ENCODE peak calls at places on chromosomes 2 and 18, in four cellular contexts. O is IMR-90, N is K562, D is GM12878. A is an unnamed sample. For H3K27me3, the result is how much of the 10 kb centered on the place peaks cover.

GRCh38 chr2:127675335-127676261 is at the start of gene LIMS2:
- DNase-seq in O (peak), N (no peak), D (no peak), A (no peak)

GRCh38 chr2:137826373-137827372 is 137.6 kb upstream of the HNMT start:
- DNase-seq in O (no peak), N (no peak), D (peak), A (no peak)

GRCh38 chr18:2981212-2981728 is 31.7 kb downstream of the LPIN2 start:
- DNase-seq in O (peak), N (no peak), D (no peak), A (no peak)

GRCh38 chr18:79791141-79791972 is 6.4 kb upstream of the KCNG2 start:
- DNase-seq in O (peak), N (no peak), D (no peak), A (peak)

GRCh38 chr2:204027105-204027504 is 90.5 kb downstream of the ICOS start:
- DNase-seq in O (peak), N (no peak), D (no peak), A (no peak)

GRCh38 chr2:39202639-39203369 is 41.0 kb downstream of the CDKL4 start:
- DNase-seq in O (peak), N (peak), D (no peak), A (no peak)

GRCh38 chr2:186546842-186547241 is 43.0 kb upstream of the ITGAV start:
- DNase-seq in O (peak), N (no peak), D (no peak), A (no peak)

GRCh38 chr2:74530239-74531161 is 767 bp downstream of the HTRA2 start:
- DNase-seq in O (peak), N (peak), D (peak), A (no peak)

GRCh38 chr2:96107883-96108551 is 8.4 kb downstream of the ADRA2B start:
- DNase-seq in O (no peak), N (no peak), D (no peak), A (no peak)

GRCh38 chr2:197183355-197183754 is 127.2 kb downstream of the ANKRD44 start:
- DNase-seq in O (peak), N (no peak), D (no peak), A (no peak)

GRCh38 chr18:72543362-72544055 is 633 bp downstream of the CBLN2 start:
- DNase-seq in O (no peak), N (no peak), D (no peak), A (no peak)

GRCh38 chr2:2796207-2796606 is 465.1 kb upstream of the MYT1L start:
- DNase-seq in O (no peak), N (no peak), D (no peak), A (no peak)

GRCh38 chr18:39667905-39668304 is 2102.3 kb upstream of the CELF4 start:
- DNase-seq in O (peak), N (no peak), D (no peak), A (no peak)

GRCh38 chr2:11421863-11422490 is 44.0 kb downstream of the E2F6 start:
- DNase-seq in O (no peak), N (no peak), D (no peak), A (peak)

GRCh38 chr2:70103531-70104061 is 16.3 kb downstream of the PCBP1 start:
- DNase-seq in O (no peak), N (no peak), D (no peak), A (no peak)

GRCh38 chr2:71831208-71831577 is 316.5 kb downstream of the CYP26B1 start:
- DNase-seq in O (peak), N (no peak), D (no peak), A (no peak)

GRCh38 chr2:239948100-239948881 is 76.9 kb downstream of the NDUFA10 start:
- DNase-seq in O (no peak), N (no peak), D (no peak), A (no peak)

GRCh38 chr2:133884739-133885381 is 316.6 kb upstream of the NCKAP5 start:
- DNase-seq in O (peak), N (no peak), D (no peak), A (peak)

GRCh38 chr2:37634914-37635358 is 36.5 kb downstream of the CDC42EP3 start:
- DNase-seq in O (no peak), N (no peak), D (no peak), A (no peak)

GRCh38 chr2:46164581-46165301 is 132.5 kb upstream of the EPAS1 start:
- DNase-seq in O (peak), N (no peak), D (no peak), A (no peak)

GRCh38 chr18:45107425-45107824 is 426.7 kb downstream of the SETBP1 start:
- DNase-seq in O (peak), N (no peak), D (no peak), A (no peak)
- H3K27me3 ChIP-seq in O (under half), N (under half), D (under half), A (under half)

GRCh38 chr2:241772063-241772499 is 4.5 kb upstream of the GAL3ST2 start:
- DNase-seq in O (no peak), N (no peak), D (peak), A (peak)

GRCh38 chr2:241775223-241776177 is 1.1 kb upstream of the GAL3ST2 start:
- DNase-seq in O (no peak), N (no peak), D (no peak), A (peak)

GRCh38 chr2:241774419-241775222 is 2.0 kb upstream of the GAL3ST2 start:
- DNase-seq in O (peak), N (no peak), D (no peak), A (peak)

GRCh38 chr2:241771286-241772062 is 5.1 kb upstream of the GAL3ST2 start:
- DNase-seq in O (peak), N (no peak), D (no peak), A (peak)

GRCh38 chr2:241773511-241774418 is 2.9 kb upstream of the GAL3ST2 start:
- DNase-seq in O (no peak), N (no peak), D (no peak), A (peak)
- TF ChIP-seq BHLHE40 in O (no peak), N (no peak), D (no peak), A (no peak)

GRCh38 chr2:222303828-222304736 is 5.3 kb upstream of the PAX3 start:
- DNase-seq in O (no peak), N (no peak), D (no peak), A (no peak)
- H3K27me3 ChIP-seq in O (half or more), N (under half), D (under half), A (under half)

GRCh38 chr2:24858996-24859395 is 61.0 kb downstream of the ADCY3 start:
- DNase-seq in O (no peak), N (no peak), D (no peak), A (no peak)

GRCh38 chr2:24855022-24855622 is 61.9 kb downstream of the CENPO start:
- DNase-seq in O (no peak), N (no peak), D (no peak), A (no peak)

GRCh38 chr2:24857741-24858140 is 62.3 kb downstream of the ADCY3 start:
- DNase-seq in O (no peak), N (no peak), D (no peak), A (no peak)

GRCh38 chr2:24855703-24856102 is 62.5 kb downstream of the CENPO start:
- DNase-seq in O (peak), N (no peak), D (no peak), A (no peak)

DNA sequence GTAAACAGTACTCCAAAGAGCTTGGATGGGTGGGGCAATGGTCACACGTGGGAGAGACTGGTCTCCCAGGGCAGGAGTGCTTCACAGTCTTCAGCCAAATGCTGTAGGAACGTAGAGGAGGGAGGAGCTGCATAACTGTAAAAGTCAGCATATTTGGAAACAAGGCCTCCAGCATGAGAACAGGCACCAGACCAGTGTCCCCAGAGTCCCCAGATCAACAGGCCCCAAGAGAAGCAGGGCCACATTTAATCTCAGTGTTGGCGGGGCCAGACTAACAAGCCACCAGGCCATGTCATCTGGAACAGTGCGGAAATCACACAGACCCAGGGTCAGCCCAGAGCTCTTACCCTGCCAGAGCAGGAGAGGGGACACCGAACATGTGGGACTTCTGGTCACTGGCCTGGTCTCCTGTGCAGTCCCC is 63.2 kb downstream of the ADCY3 start:
- DNase-seq in O (no peak), N (no peak), D (no peak), A (no peak)
- TF ChIP-seq BHLHE40 in O (no peak), N (no peak), D (no peak), A (no peak)

A was measured in HepG2.